ENCODE peak calls at places on chromosomes 5 and 9, in five cellular contexts. A, P, I, K and M are unnamed samples.

GRCh38 chr5:62568800-62569432 is 9.7 kb upstream of the LRRC70 start:
- DNase-seq in A (no peak), P (no peak), I (no peak), K (no peak), M (no peak)

GRCh38 chr5:68330564-68330963 is 115.0 kb downstream of the PIK3R1 start:
- DNase-seq in A (peak; percentile 7), P (no peak), I (no peak), K (no peak), M (no peak)

GRCh38 chr5:57054671-57055070 is 102.7 kb upstream of the MIER3 start:
- DNase-seq in A (no peak), P (no peak), I (no peak), K (no peak), M (no peak)

GRCh38 chr9:91247278-91247677 is 114.4 kb downstream of the AUH start:
- DNase-seq in A (no peak), P (no peak), I (no peak), K (no peak), M (no peak)

GRCh38 chr9:84829997-84830696 is 160.6 kb downstream of the NTRK2 start:
- DNase-seq in A (no peak), P (no peak), I (no peak), K (no peak), M (no peak)

GRCh38 chr5:172740483-172741205 is 30.4 kb downstream of the DUSP1 start:
- DNase-seq in A (no peak), P (no peak), I (no peak), K (no peak), M (no peak)

GRCh38 chr5:65364907-65365306 is 116.8 kb downstream of the ADAMTS6 start:
- DNase-seq in A (no peak), P (no peak), I (no peak), K (no peak), M (no peak)

GRCh38 chr5:103973669-103974068 is 411.1 kb upstream of the NUDT12 start:
- DNase-seq in A (no peak), P (no peak), I (peak; percentile 23), K (no peak), M (no peak)

GRCh38 chr5:80346055-80346454 is 26.3 kb downstream of the SPZ1 start:
- DNase-seq in A (peak; percentile 47), P (no peak), I (peak; percentile 14), K (peak; percentile 28), M (peak; percentile 13)

GRCh38 chr5:171801-172331 is 19.4 kb upstream of the LRRC14B start:
- DNase-seq in A (no peak), P (peak; percentile 33), I (no peak), K (no peak), M (peak; percentile 21)

GRCh38 chr5:14501353-14502162 is 80.0 kb upstream of the OTULINL start:
- DNase-seq in A (no peak), P (no peak), I (no peak), K (no peak), M (no peak)

GRCh38 chr9:90107021-90107771 is 502.4 kb downstream of the GADD45G start:
- DNase-seq in A (no peak), P (no peak), I (no peak), K (no peak), M (no peak)

GRCh38 chr5:176780071-176780850 is 30.1 kb upstream of the UNC5A start:
- DNase-seq in A (no peak), P (peak; percentile 39), I (no peak), K (no peak), M (no peak)

GRCh38 chr5:111745075-111745474 is 11.9 kb downstream of the NREP start:
- DNase-seq in A (no peak), P (no peak), I (no peak), K (no peak), M (no peak)

GRCh38 chr9:80797841-80798688 is 891.3 kb downstream of the TLE1 start:
- DNase-seq in A (peak; percentile 63), P (no peak), I (no peak), K (no peak), M (no peak)

GRCh38 chr9:21102311-21102710 is 24.6 kb upstream of the IFNB1 start:
- DNase-seq in A (no peak), P (no peak), I (no peak), K (no peak), M (no peak)

GRCh38 chr9:86614871-86615849 is 260.9 kb upstream of the TUT7 start:
- DNase-seq in A (peak; percentile 33), P (peak; percentile 58), I (peak; percentile 16), K (no peak), M (no peak)

GRCh38 chr9:99113418-99114048 is 8.6 kb downstream of the TGFBR1 start:
- DNase-seq in A (no peak), P (no peak), I (no peak), K (no peak), M (no peak)

GRCh38 chr5:34061993-34062392 is 19.0 kb upstream of the C1QTNF3 start:
- DNase-seq in A (no peak), P (no peak), I (no peak), K (no peak), M (no peak)
- TF ChIP-seq TAF1 in A (no peak), P (no peak), I (no peak), K (no peak), M (no peak)

DNA sequence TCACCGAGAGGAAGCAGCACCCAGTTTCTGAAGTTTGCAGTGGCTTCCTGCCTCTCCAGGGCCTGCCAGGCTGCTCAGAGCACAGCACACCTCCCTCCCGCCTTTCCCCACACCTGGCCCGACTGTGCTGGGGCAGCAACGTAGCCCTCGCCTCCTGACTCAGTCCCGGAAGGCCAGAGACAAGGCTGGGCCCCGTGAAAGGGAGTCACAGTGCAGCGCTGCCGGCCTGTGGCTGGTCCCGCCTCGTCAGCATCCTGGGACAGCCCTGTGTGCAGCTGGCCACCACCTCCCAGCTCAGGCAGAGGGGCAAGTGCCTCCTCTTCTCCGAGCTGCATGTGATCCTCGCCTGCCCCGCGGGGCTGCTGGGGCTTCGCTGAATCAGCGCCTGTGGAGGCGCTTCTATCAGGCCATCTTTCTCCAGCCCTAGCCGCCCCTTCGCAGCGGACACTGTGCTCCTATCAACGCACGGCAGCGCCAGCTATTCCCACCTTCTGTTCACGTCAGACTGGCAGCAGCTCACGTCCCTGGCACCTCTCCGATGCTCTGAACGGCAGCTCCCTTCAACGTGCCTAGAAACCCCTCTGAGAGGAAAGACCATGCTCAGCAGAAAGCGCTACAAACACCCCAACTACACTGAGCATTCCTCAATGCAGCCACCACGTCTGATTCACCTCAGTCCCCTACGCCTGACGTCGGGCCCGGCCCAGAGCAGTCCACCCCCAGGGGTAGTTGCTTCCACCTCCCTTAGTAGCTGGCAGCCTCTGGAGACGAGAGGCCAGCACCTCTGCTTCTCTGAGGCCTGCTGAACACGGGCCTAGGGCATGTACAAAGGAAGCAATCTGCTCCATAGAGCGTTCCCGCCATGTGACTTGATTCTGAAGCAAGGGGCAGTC is 78.8 kb downstream of the GPR21 start:
- DNase-seq in A (no peak), P (no peak), I (no peak), K (peak; percentile 33), M (no peak)
- TF ChIP-seq TAF1 in A (no peak), P (no peak), I (no peak), K (no peak), M (no peak)

GRCh38 chr9:4810565-4810964 is 17.8 kb downstream of the RCL1 start:
- DNase-seq in A (no peak), P (no peak), I (no peak), K (no peak), M (no peak)
- TF ChIP-seq TAF1 in A (no peak), P (no peak), I (no peak), K (no peak), M (no peak)

GRCh38 chr9:118871531-118871930 is 497.7 kb downstream of the BRINP1 start:
- DNase-seq in A (no peak), P (no peak), I (no peak), K (no peak), M (no peak)
- TF ChIP-seq TAF1 in A (no peak), P (no peak), I (no peak), K (no peak), M (no peak)

GRCh38 chr9:121059998-121060636 is 10.0 kb upstream of the C5 start:
- DNase-seq in A (peak; percentile 47), P (no peak), I (peak; percentile 28), K (no peak), M (no peak)
- TF ChIP-seq TAF1 in A (no peak), P (no peak), I (no peak), K (no peak), M (no peak)